ENCODE peak calls at places on chromosome 11, in six cellular contexts. One of them, this sample, is unnamed. For H3K4me1, the result is how much of the 10 kb centered on the place peaks cover.

GRCh38 chr11:73566977-73567755 is 30.7 kb downstream of the FAM168A start:
- DNase-seq in fibroblast of lung: peak
- DNase-seq in IMR-90: peak
- DNase-seq in stomach: no peak
- DNase-seq in upper lobe of right lung: no peak
- DNase-seq in cardiac muscle cell: peak
- DNase-seq in this sample: no peak

GRCh38 chr11:12174145-12175143 is 64.1 kb downstream of the MICAL2 start:
- DNase-seq in fibroblast of lung: peak
- DNase-seq in cardiac muscle cell: peak
- DNase-seq in upper lobe of right lung: no peak
- DNase-seq in IMR-90: peak
- DNase-seq in stomach: no peak
- DNase-seq in this sample: no peak

GRCh38 chr11:102313225-102313940 is 3.9 kb upstream of the BIRC3 start:
- DNase-seq in stomach: no peak
- DNase-seq in cardiac muscle cell: peak
- DNase-seq in fibroblast of lung: peak
- DNase-seq in upper lobe of right lung: no peak
- DNase-seq in IMR-90: no peak
- DNase-seq in this sample: peak

GRCh38 chr11:57460756-57461749 is 725 bp downstream of the RTN4RL2 start:
- DNase-seq in cardiac muscle cell: no peak
- DNase-seq in fibroblast of lung: no peak
- DNase-seq in stomach: no peak
- DNase-seq in IMR-90: no peak
- DNase-seq in upper lobe of right lung: no peak
- DNase-seq in this sample: no peak

GRCh38 chr11:88489030-88489429 is 151.5 kb upstream of the CTSC start:
- DNase-seq in fibroblast of lung: peak
- DNase-seq in stomach: no peak
- DNase-seq in IMR-90: peak
- DNase-seq in cardiac muscle cell: no peak
- DNase-seq in upper lobe of right lung: no peak
- DNase-seq in this sample: no peak

GRCh38 chr11:5722622-5723021 is 13.6 kb upstream of the OR56B1 start:
- DNase-seq in stomach: no peak
- DNase-seq in IMR-90: no peak
- DNase-seq in fibroblast of lung: no peak
- DNase-seq in upper lobe of right lung: no peak
- DNase-seq in cardiac muscle cell: no peak
- DNase-seq in this sample: no peak

GRCh38 chr11:128498846-128499245 is 88.5 kb downstream of the ETS1 start:
- DNase-seq in IMR-90: peak
- DNase-seq in upper lobe of right lung: no peak
- DNase-seq in fibroblast of lung: peak
- DNase-seq in cardiac muscle cell: no peak
- DNase-seq in stomach: no peak
- DNase-seq in this sample: no peak

GRCh38 chr11:19724765-19725164 is 12.1 kb downstream of the NAV2 start:
- DNase-seq in upper lobe of right lung: no peak
- DNase-seq in fibroblast of lung: no peak
- DNase-seq in IMR-90: no peak
- DNase-seq in stomach: no peak
- DNase-seq in cardiac muscle cell: no peak
- DNase-seq in this sample: no peak

GRCh38 chr11:47464479-47464878 is 15.5 kb upstream of the RAPSN start:
- DNase-seq in IMR-90: peak
- DNase-seq in stomach: no peak
- DNase-seq in fibroblast of lung: peak
- DNase-seq in cardiac muscle cell: no peak
- DNase-seq in upper lobe of right lung: peak
- DNase-seq in this sample: no peak

GRCh38 chr11:47869548-47870393 is 21.6 kb upstream of the NUP160 start:
- DNase-seq in cardiac muscle cell: no peak
- DNase-seq in fibroblast of lung: peak
- DNase-seq in stomach: no peak
- DNase-seq in upper lobe of right lung: no peak
- DNase-seq in IMR-90: no peak
- DNase-seq in this sample: no peak

GRCh38 chr11:103800406-103801114 is 235.9 kb upstream of the DDI1 start:
- DNase-seq in IMR-90: no peak
- DNase-seq in upper lobe of right lung: no peak
- DNase-seq in fibroblast of lung: peak
- DNase-seq in stomach: no peak
- DNase-seq in cardiac muscle cell: peak
- DNase-seq in this sample: no peak

GRCh38 chr11:8838248-8838647 is 72.7 kb upstream of the AKIP1 start:
- DNase-seq in stomach: no peak
- DNase-seq in cardiac muscle cell: peak
- DNase-seq in fibroblast of lung: peak
- DNase-seq in IMR-90: peak
- DNase-seq in upper lobe of right lung: no peak
- DNase-seq in this sample: no peak

GRCh38 chr11:72015511-72016061 is 16.9 kb downstream of the IL18BP start:
- DNase-seq in upper lobe of right lung: peak
- DNase-seq in fibroblast of lung: peak
- DNase-seq in stomach: no peak
- DNase-seq in cardiac muscle cell: peak
- DNase-seq in IMR-90: peak
- DNase-seq in this sample: no peak

GRCh38 chr11:35029979-35030378 is 109.0 kb upstream of the CD44 start:
- DNase-seq in upper lobe of right lung: no peak
- DNase-seq in cardiac muscle cell: peak
- DNase-seq in fibroblast of lung: peak
- DNase-seq in stomach: no peak
- DNase-seq in IMR-90: peak
- DNase-seq in this sample: no peak
- H3K4me3 ChIP-seq in upper lobe of right lung: no peak
- H3K4me3 ChIP-seq in cardiac muscle cell: no peak
- H3K4me3 ChIP-seq in fibroblast of lung: no peak
- H3K4me3 ChIP-seq in stomach: no peak
- H3K4me3 ChIP-seq in IMR-90: no peak
- H3K4me3 ChIP-seq in this sample: no peak

GRCh38 chr11:117927926-117928325 is 1.3 kb downstream of the TMPRSS13 start:
- DNase-seq in IMR-90: no peak
- DNase-seq in upper lobe of right lung: no peak
- DNase-seq in stomach: no peak
- DNase-seq in fibroblast of lung: no peak
- DNase-seq in cardiac muscle cell: no peak
- DNase-seq in this sample: no peak
- H3K4me1 ChIP-seq in IMR-90: under half
- H3K4me1 ChIP-seq in upper lobe of right lung: under half
- H3K4me1 ChIP-seq in stomach: under half
- H3K4me1 ChIP-seq in fibroblast of lung: under half
- H3K4me1 ChIP-seq in cardiac muscle cell: under half
- H3K4me1 ChIP-seq in this sample: under half

GRCh38 chr11:134050541-134051383 is 18.1 kb upstream of the JAM3 start:
- DNase-seq in fibroblast of lung: no peak
- DNase-seq in IMR-90: peak
- DNase-seq in stomach: peak
- DNase-seq in upper lobe of right lung: peak
- DNase-seq in cardiac muscle cell: peak
- DNase-seq in this sample: peak
- H3K4me3 ChIP-seq in fibroblast of lung: peak
- H3K4me3 ChIP-seq in IMR-90: peak
- H3K4me3 ChIP-seq in stomach: peak
- H3K4me3 ChIP-seq in upper lobe of right lung: peak
- H3K4me3 ChIP-seq in cardiac muscle cell: no peak
- H3K4me3 ChIP-seq in this sample: no peak

GRCh38 chr11:44606472-44606871 is 41.0 kb downstream of the CD82 start:
- DNase-seq in upper lobe of right lung: no peak
- DNase-seq in fibroblast of lung: no peak
- DNase-seq in cardiac muscle cell: no peak
- DNase-seq in stomach: no peak
- DNase-seq in IMR-90: no peak
- DNase-seq in this sample: no peak
- H3K4me1 ChIP-seq in upper lobe of right lung: under half
- H3K4me1 ChIP-seq in fibroblast of lung: under half
- H3K4me1 ChIP-seq in cardiac muscle cell: under half
- H3K4me1 ChIP-seq in stomach: under half
- H3K4me1 ChIP-seq in IMR-90: under half
- H3K4me1 ChIP-seq in this sample: half or more

GRCh38 chr11:1761110-1761856 is 2.4 kb downstream of the CTSD start:
- DNase-seq in stomach: no peak
- DNase-seq in cardiac muscle cell: no peak
- DNase-seq in fibroblast of lung: no peak
- DNase-seq in upper lobe of right lung: peak
- DNase-seq in IMR-90: no peak
- DNase-seq in this sample: peak
- H3K4me3 ChIP-seq in stomach: peak
- H3K4me3 ChIP-seq in cardiac muscle cell: no peak
- H3K4me3 ChIP-seq in fibroblast of lung: no peak
- H3K4me3 ChIP-seq in upper lobe of right lung: peak
- H3K4me3 ChIP-seq in IMR-90: no peak
- H3K4me3 ChIP-seq in this sample: no peak

GRCh38 chr11:66638177-66639065 is at the start of gene RBM4:
- DNase-seq in stomach: peak
- DNase-seq in cardiac muscle cell: peak
- DNase-seq in IMR-90: peak
- DNase-seq in upper lobe of right lung: peak
- DNase-seq in fibroblast of lung: peak
- DNase-seq in this sample: peak

GRCh38 chr11:66639066-66639813 is 737 bp downstream of the RBM4 start:
- DNase-seq in fibroblast of lung: peak
- DNase-seq in cardiac muscle cell: peak
- DNase-seq in stomach: no peak
- DNase-seq in IMR-90: peak
- DNase-seq in upper lobe of right lung: no peak
- DNase-seq in this sample: peak

GRCh38 chr11:66641834-66642233 is 3.3 kb downstream of the RBM4 start:
- DNase-seq in upper lobe of right lung: no peak
- DNase-seq in stomach: no peak
- DNase-seq in fibroblast of lung: peak
- DNase-seq in IMR-90: no peak
- DNase-seq in cardiac muscle cell: no peak
- DNase-seq in this sample: no peak

GRCh38 chr11:66646875-66647274 is 8.4 kb downstream of the RBM4 start:
- DNase-seq in fibroblast of lung: no peak
- DNase-seq in stomach: no peak
- DNase-seq in cardiac muscle cell: no peak
- DNase-seq in IMR-90: no peak
- DNase-seq in upper lobe of right lung: no peak
- DNase-seq in this sample: no peak

DNA sequence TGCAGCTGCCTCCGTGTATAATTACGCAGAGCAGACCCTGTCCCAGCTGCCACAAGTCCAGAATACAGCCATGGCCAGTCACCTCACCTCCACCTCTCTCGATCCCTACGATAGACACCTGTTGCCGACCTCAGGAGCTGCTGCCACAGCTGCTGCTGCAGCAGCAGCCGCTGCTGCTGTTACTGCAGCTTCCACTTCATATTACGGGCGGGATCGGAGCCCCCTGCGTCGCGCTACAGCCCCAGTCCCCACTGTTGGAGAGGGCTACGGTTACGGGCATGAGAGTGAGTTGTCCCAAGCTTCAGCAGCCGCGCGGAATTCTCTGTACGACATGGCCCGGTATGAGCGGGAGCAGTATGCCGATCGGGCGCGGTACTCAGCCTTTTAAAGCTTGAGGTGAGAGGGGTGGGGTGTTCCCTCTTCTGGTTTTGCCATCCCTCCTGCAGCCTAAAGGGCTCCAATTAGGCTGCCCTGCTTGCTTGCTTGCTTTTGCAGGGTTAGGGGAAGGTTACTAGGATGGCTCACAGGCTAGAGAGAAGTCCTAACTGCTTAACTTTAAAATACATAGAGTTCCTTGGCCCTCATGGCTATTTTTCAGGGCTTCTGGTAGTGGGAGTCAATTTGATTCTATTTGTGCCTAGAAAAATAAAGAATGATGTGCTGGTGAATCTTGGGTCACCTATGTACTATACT is 5.4 kb downstream of the RBM4 start:
- DNase-seq in cardiac muscle cell: no peak
- DNase-seq in stomach: no peak
- DNase-seq in upper lobe of right lung: no peak
- DNase-seq in IMR-90: no peak
- DNase-seq in fibroblast of lung: no peak
- DNase-seq in this sample: no peak
- H3K4me1 ChIP-seq in cardiac muscle cell: half or more
- H3K4me1 ChIP-seq in stomach: half or more
- H3K4me1 ChIP-seq in upper lobe of right lung: half or more
- H3K4me1 ChIP-seq in IMR-90: under half
- H3K4me1 ChIP-seq in fibroblast of lung: under half
- H3K4me1 ChIP-seq in this sample: half or more

GRCh38 chr11:69947772-69948255 is 128.6 kb upstream of the FGF3 start:
- DNase-seq in upper lobe of right lung: peak
- DNase-seq in IMR-90: no peak
- DNase-seq in stomach: no peak
- DNase-seq in fibroblast of lung: no peak
- DNase-seq in cardiac muscle cell: no peak
- DNase-seq in this sample: no peak
- H3K4me3 ChIP-seq in upper lobe of right lung: no peak
- H3K4me3 ChIP-seq in IMR-90: no peak
- H3K4me3 ChIP-seq in stomach: no peak
- H3K4me3 ChIP-seq in fibroblast of lung: no peak
- H3K4me3 ChIP-seq in cardiac muscle cell: no peak
- H3K4me3 ChIP-seq in this sample: no peak

GRCh38 chr11:118435893-118436624 is at the start of gene KMT2A:
- DNase-seq in upper lobe of right lung: peak
- DNase-seq in IMR-90: peak
- DNase-seq in stomach: peak
- DNase-seq in cardiac muscle cell: peak
- DNase-seq in fibroblast of lung: peak
- DNase-seq in this sample: peak

GRCh38 chr11:118438314-118438931 is 2.1 kb downstream of the KMT2A start:
- DNase-seq in stomach: no peak
- DNase-seq in fibroblast of lung: peak
- DNase-seq in cardiac muscle cell: peak
- DNase-seq in upper lobe of right lung: no peak
- DNase-seq in IMR-90: peak
- DNase-seq in this sample: peak

GRCh38 chr11:118436639-118437045 is 350 bp downstream of the KMT2A start:
- DNase-seq in upper lobe of right lung: peak
- DNase-seq in stomach: no peak
- DNase-seq in IMR-90: peak
- DNase-seq in fibroblast of lung: peak
- DNase-seq in cardiac muscle cell: peak
- DNase-seq in this sample: no peak

GRCh38 chr11:118437046-118437735 is 899 bp downstream of the KMT2A start:
- DNase-seq in cardiac muscle cell: peak
- DNase-seq in stomach: no peak
- DNase-seq in fibroblast of lung: peak
- DNase-seq in upper lobe of right lung: peak
- DNase-seq in IMR-90: peak
- DNase-seq in this sample: peak

DNA sequence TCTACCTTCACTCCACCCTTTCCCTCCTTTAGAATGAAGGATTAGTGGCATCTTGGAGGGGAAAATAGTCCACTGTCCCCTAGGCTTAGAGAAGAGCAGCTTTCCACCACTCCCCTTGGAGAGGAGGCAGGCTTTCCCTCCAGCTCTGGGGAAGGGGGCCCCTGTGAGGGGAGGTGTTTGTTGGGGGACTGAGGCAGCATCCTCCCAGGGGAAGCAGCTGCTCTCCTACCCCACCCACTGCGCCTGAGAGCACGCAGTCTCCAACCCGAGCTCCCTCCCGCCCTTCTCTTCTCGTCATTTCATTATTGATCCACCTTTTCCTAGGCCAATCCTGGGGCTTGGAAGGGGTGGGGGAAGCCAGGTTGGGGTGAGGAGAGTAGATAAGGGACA is 1.4 kb downstream of the KMT2A start:
- DNase-seq in cardiac muscle cell: no peak
- DNase-seq in IMR-90: peak
- DNase-seq in upper lobe of right lung: no peak
- DNase-seq in fibroblast of lung: peak
- DNase-seq in stomach: no peak
- DNase-seq in this sample: peak
- H3K4me1 ChIP-seq in cardiac muscle cell: under half
- H3K4me1 ChIP-seq in IMR-90: under half
- H3K4me1 ChIP-seq in upper lobe of right lung: under half
- H3K4me1 ChIP-seq in fibroblast of lung: under half
- H3K4me1 ChIP-seq in stomach: under half
- H3K4me1 ChIP-seq in this sample: under half

This sample was measured in CD4-positive, alpha-beta memory T cell.